ENCODE peak calls at places on chromosome 13, in four cellular contexts. C is A673, Z is psoas muscle, S is NT2/D1. R is an unnamed sample.

GRCh38 chr13:109858319-109858718 is 71.9 kb upstream of the IRS2 start:
- DNase-seq in C (no peak), Z (no peak), S (no peak), R (no peak)

GRCh38 chr13:44843403-44843802 is 145.9 kb downstream of the NUFIP1 start:
- DNase-seq in S (no peak), C (no peak), Z (no peak), R (no peak)

GRCh38 chr13:102392810-102393209 is 9.0 kb downstream of the FGF14 start:
- DNase-seq in C (no peak), Z (no peak), S (no peak), R (no peak)

GRCh38 chr13:28735481-28736029 is 16.8 kb upstream of the SLC46A3 start:
- DNase-seq in C (no peak), Z (no peak), S (no peak), R (no peak)

GRCh38 chr13:81927347-81927746 is 1586.4 kb upstream of the SPRY2 start:
- DNase-seq in C (peak; percentile 11), S (no peak), Z (no peak), R (no peak)

GRCh38 chr13:23766199-23766771 is 122.9 kb downstream of the MIPEP start:
- DNase-seq in Z (no peak), S (no peak), C (no peak), R (no peak)

GRCh38 chr13:36294061-36294460 is 3.6 kb downstream of the CCDC169 start:
- DNase-seq in C (no peak), S (no peak), Z (no peak), R (no peak)

GRCh38 chr13:109790951-109791605 is 4.7 kb upstream of the IRS2 start:
- DNase-seq in C (peak; percentile 84), S (peak; percentile 40), Z (no peak), R (no peak)

GRCh38 chr13:43572601-43573360 is 214.0 kb downstream of the ENOX1 start:
- DNase-seq in C (peak; percentile 81), S (no peak), Z (no peak), R (no peak)

GRCh38 chr13:114108141-114108761 is 24.2 kb downstream of the RASA3 start:
- DNase-seq in Z (peak; percentile 46), S (no peak), C (no peak), R (no peak)

GRCh38 chr13:53921473-53921872 is 892.9 kb downstream of the OLFM4 start:
- DNase-seq in S (no peak), Z (peak; percentile 32), C (no peak), R (no peak)

GRCh38 chr13:64054306-64054705 is 2638.7 kb upstream of the PCDH20 start:
- DNase-seq in C (no peak), S (no peak), Z (no peak), R (no peak)

GRCh38 chr13:83452292-83452950 is 429.9 kb downstream of the SLITRK1 start:
- DNase-seq in S (no peak), C (no peak), Z (peak; percentile 47), R (no peak)

GRCh38 chr13:106867249-106867648 is 299.3 kb upstream of the ARGLU1 start:
- DNase-seq in Z (no peak), C (peak; percentile 5), S (no peak), R (no peak)

GRCh38 chr13:26695360-26695705 is 65.3 kb downstream of the GPR12 start:
- DNase-seq in Z (peak; percentile 59), C (no peak), S (no peak), R (no peak)

GRCh38 chr13:25608181-25608580 is 236.4 kb downstream of the ATP8A2 start:
- DNase-seq in S (no peak), Z (no peak), C (peak; percentile 39), R (no peak)

GRCh38 chr13:34076943-34077703 is 259.2 kb downstream of the RFC3 start:
- DNase-seq in S (no peak), Z (no peak), C (peak; percentile 22), R (no peak)

GRCh38 chr13:44573071-44573470 is 3.1 kb downstream of the TSC22D1 start:
- DNase-seq in S (no peak), Z (no peak), C (no peak), R (no peak)

GRCh38 chr13:37531054-37531453 is 67.5 kb downstream of the POSTN start:
- DNase-seq in Z (no peak), S (no peak), C (no peak), R (no peak)

GRCh38 chr13:96621634-96622033 is 372.6 kb downstream of the OXGR1 start:
- DNase-seq in Z (no peak), S (no peak), C (no peak), R (no peak)

GRCh38 chr13:109569938-109570711 is 216.3 kb downstream of the IRS2 start:
- DNase-seq in C (no peak), S (no peak), Z (no peak), R (no peak)

GRCh38 chr13:52449323-52450011 is 967 bp downstream of the VPS36 start:
- DNase-seq in S (no peak), C (no peak), Z (no peak), R (no peak)

GRCh38 chr13:95343944-95344343 is 42.7 kb upstream of the ABCC4 start:
- DNase-seq in S (no peak), Z (no peak), C (no peak), R (no peak)

GRCh38 chr13:99868767-99869166 is 102.8 kb downstream of the ZIC5 start:
- DNase-seq in Z (no peak), S (no peak), C (no peak), R (no peak)

GRCh38 chr13:45849408-45849807 is 2.1 kb downstream of the SIAH3 start:
- DNase-seq in S (no peak), C (no peak), Z (no peak), R (no peak)
- H3K27me3 ChIP-seq in S (peaks cover 27% of the 10 kb centered on the region), C (no peaks in the 10 kb centered on the region), Z (no peaks in the 10 kb centered on the region), R (peaks cover 8% of the 10 kb centered on the region)

DNA sequence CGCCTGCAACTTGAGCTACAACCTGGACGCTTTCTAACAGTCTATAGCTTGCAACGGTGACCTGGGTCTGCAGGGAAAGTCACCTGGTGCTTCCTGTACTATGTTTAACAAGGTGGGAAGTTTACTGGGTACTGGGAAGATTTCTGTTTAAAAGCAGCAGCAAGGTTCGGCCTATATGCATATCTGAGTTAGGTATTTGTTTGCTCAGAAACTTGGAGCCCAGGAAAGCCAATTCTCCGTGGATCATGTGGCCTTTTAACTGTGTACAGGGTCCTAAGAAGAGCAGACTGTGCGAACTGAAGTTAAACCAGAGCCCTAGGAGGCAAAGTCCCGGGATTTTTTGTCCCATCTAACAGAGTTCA is 103.1 kb downstream of the STK24 start:
- DNase-seq in C (no peak), Z (no peak), S (no peak), R (no peak)
- H3K4me3 ChIP-seq in C (no peak overlapping the region), Z (no peak overlapping the region), S (no peak overlapping the region), R (no peak overlapping the region)

GRCh38 chr13:18961383-18962117 is 220.1 kb downstream of the TUBA3C start:
- DNase-seq in Z (no peak), S (no peak), C (no peak), R (no peak)
- H3K9me3 ChIP-seq in Z (no peaks in the 10 kb centered on the region), S (peaks cover 13% of the 10 kb centered on the region), C (peaks cover 15% of the 10 kb centered on the region), R (no peaks in the 10 kb centered on the region)

GRCh38 chr13:112328936-112329335 is 47.2 kb upstream of the SPACA7 start:
- DNase-seq in Z (no peak), C (no peak), S (no peak), R (no peak)
- H3K27me3 ChIP-seq in Z (peaks cover 14% of the 10 kb centered on the region), C (peaks cover 73% of the 10 kb centered on the region), S (peaks cover 88% of the 10 kb centered on the region), R (no peaks in the 10 kb centered on the region)